ENCODE peak calls at places on chromosome 15, in six cellular contexts. One of them, this sample, is unnamed.
A peak's percentile ranks its signal among the peaks of the same experiment; 100 is the strongest.

GRCh38 chr15:26866298-26867198 is at the start of gene GABRA5:
- DNase-seq in neuronal stem cell: peak; percentile 57
- DNase-seq in IMR-90: peak; percentile 20
- DNase-seq in H1: no peak
- DNase-seq in mesendoderm: peak; percentile 91
- DNase-seq in mesenchymal stem cell: no peak
- DNase-seq in this sample: peak; percentile 87

GRCh38 chr15:35505152-35505551 is 40.8 kb downstream of the DPH6 start:
- DNase-seq in neuronal stem cell: no peak
- DNase-seq in IMR-90: peak; percentile 22
- DNase-seq in H1: no peak
- DNase-seq in mesendoderm: no peak
- DNase-seq in mesenchymal stem cell: no peak
- DNase-seq in this sample: no peak

GRCh38 chr15:63417721-63418120 is 36.1 kb upstream of the CA12 start:
- DNase-seq in neuronal stem cell: no peak
- DNase-seq in IMR-90: no peak
- DNase-seq in H1: no peak
- DNase-seq in mesendoderm: no peak
- DNase-seq in mesenchymal stem cell: no peak
- DNase-seq in this sample: no peak

GRCh38 chr15:100783296-100783695 is 96.3 kb upstream of the ALDH1A3 start:
- DNase-seq in neuronal stem cell: no peak
- DNase-seq in IMR-90: no peak
- DNase-seq in H1: no peak
- DNase-seq in mesendoderm: no peak
- DNase-seq in mesenchymal stem cell: no peak
- DNase-seq in this sample: no peak

GRCh38 chr15:62449638-62450037 is 284.6 kb upstream of the C2CD4B start:
- DNase-seq in neuronal stem cell: no peak
- DNase-seq in IMR-90: no peak
- DNase-seq in H1: no peak
- DNase-seq in mesendoderm: no peak
- DNase-seq in mesenchymal stem cell: no peak
- DNase-seq in this sample: no peak

GRCh38 chr15:98586066-98586465 is 62.3 kb upstream of the IGF1R start:
- DNase-seq in neuronal stem cell: no peak
- DNase-seq in IMR-90: no peak
- DNase-seq in H1: no peak
- DNase-seq in mesendoderm: peak; percentile 28
- DNase-seq in mesenchymal stem cell: no peak
- DNase-seq in this sample: no peak

GRCh38 chr15:70241031-70241430 is 143.3 kb upstream of the TLE3 start:
- DNase-seq in neuronal stem cell: no peak
- DNase-seq in IMR-90: no peak
- DNase-seq in H1: no peak
- DNase-seq in mesendoderm: no peak
- DNase-seq in mesenchymal stem cell: no peak
- DNase-seq in this sample: no peak

GRCh38 chr15:47429376-47429775 is 287.9 kb upstream of the SEMA6D start:
- DNase-seq in neuronal stem cell: no peak
- DNase-seq in IMR-90: no peak
- DNase-seq in H1: no peak
- DNase-seq in mesendoderm: no peak
- DNase-seq in mesenchymal stem cell: no peak
- DNase-seq in this sample: no peak

GRCh38 chr15:98850991-98851776 is 156.4 kb downstream of the PGPEP1L start:
- DNase-seq in neuronal stem cell: peak; percentile 60
- DNase-seq in IMR-90: peak; percentile 70
- DNase-seq in H1: peak; percentile 57
- DNase-seq in mesendoderm: peak; percentile 91
- DNase-seq in mesenchymal stem cell: peak; percentile 78
- DNase-seq in this sample: peak; percentile 84

GRCh38 chr15:56794923-56795329 is 61.6 kb upstream of the ZNF280D start:
- DNase-seq in neuronal stem cell: no peak
- DNase-seq in IMR-90: no peak
- DNase-seq in H1: no peak
- DNase-seq in mesendoderm: no peak
- DNase-seq in mesenchymal stem cell: no peak
- DNase-seq in this sample: no peak

GRCh38 chr15:48089664-48090063 is 31.1 kb upstream of the SLC24A5 start:
- DNase-seq in neuronal stem cell: no peak
- DNase-seq in IMR-90: no peak
- DNase-seq in H1: no peak
- DNase-seq in mesendoderm: no peak
- DNase-seq in mesenchymal stem cell: no peak
- DNase-seq in this sample: no peak

GRCh38 chr15:68400066-68400456 is 31.9 kb downstream of the ITGA11 start:
- DNase-seq in neuronal stem cell: no peak
- DNase-seq in IMR-90: no peak
- DNase-seq in H1: no peak
- DNase-seq in mesendoderm: peak; percentile 16
- DNase-seq in mesenchymal stem cell: peak; percentile 23
- DNase-seq in this sample: no peak

GRCh38 chr15:68382286-68383007 is 49.5 kb downstream of the ITGA11 start:
- DNase-seq in neuronal stem cell: no peak
- DNase-seq in IMR-90: peak; percentile 45
- DNase-seq in H1: no peak
- DNase-seq in mesendoderm: no peak
- DNase-seq in mesenchymal stem cell: peak; percentile 53
- DNase-seq in this sample: no peak

GRCh38 chr15:87755226-87755625 is 501.3 kb downstream of the NTRK3 start:
- DNase-seq in neuronal stem cell: no peak
- DNase-seq in IMR-90: no peak
- DNase-seq in H1: no peak
- DNase-seq in mesendoderm: no peak
- DNase-seq in mesenchymal stem cell: peak; percentile 22
- DNase-seq in this sample: no peak

GRCh38 chr15:33296856-33297255 is 13.9 kb upstream of the RYR3 start:
- DNase-seq in neuronal stem cell: no peak
- DNase-seq in IMR-90: no peak
- DNase-seq in H1: no peak
- DNase-seq in mesendoderm: no peak
- DNase-seq in mesenchymal stem cell: no peak
- DNase-seq in this sample: no peak

GRCh38 chr15:42510258-42511009 is 15.0 kb downstream of the SNAP23 start:
- DNase-seq in neuronal stem cell: no peak
- DNase-seq in IMR-90: no peak
- DNase-seq in H1: no peak
- DNase-seq in mesendoderm: no peak
- DNase-seq in mesenchymal stem cell: no peak
- DNase-seq in this sample: no peak

DNA sequence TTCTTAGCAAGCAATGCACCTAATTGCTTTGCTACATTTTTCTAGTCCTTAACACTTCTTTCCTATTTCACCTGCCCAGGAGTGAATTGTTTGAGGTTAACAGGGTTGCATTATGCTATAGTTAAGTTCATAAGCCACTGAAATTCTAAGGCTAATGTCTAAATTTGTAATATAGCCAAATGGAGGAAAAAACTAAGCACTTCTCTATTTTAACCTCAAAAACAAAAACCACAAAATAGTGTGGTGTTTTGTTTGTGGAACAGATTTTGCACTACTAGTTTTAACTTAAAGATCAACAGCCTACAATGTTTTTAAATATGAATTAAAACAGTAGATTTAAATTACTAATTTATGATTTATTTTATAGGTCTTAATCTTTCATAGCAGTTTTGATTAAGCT is 5.5 kb downstream of the ATOSA start:
- DNase-seq in neuronal stem cell: no peak
- DNase-seq in IMR-90: no peak
- DNase-seq in H1: no peak
- DNase-seq in mesendoderm: no peak
- DNase-seq in mesenchymal stem cell: no peak
- DNase-seq in this sample: no peak
- H2BK15ac ChIP-seq in neuronal stem cell: no peak overlapping the region
- H2BK15ac ChIP-seq in IMR-90: no peak overlapping the region
- H2BK15ac ChIP-seq in H1: no peak overlapping the region
- H2BK15ac ChIP-seq in mesendoderm: no peak overlapping the region
- H2BK15ac ChIP-seq in mesenchymal stem cell: no peak overlapping the region
- H2BK15ac ChIP-seq in this sample: no peak overlapping the region

GRCh38 chr15:75561888-75562287 is 17.2 kb downstream of the PTPN9 start:
- DNase-seq in neuronal stem cell: no peak
- DNase-seq in IMR-90: no peak
- DNase-seq in H1: no peak
- DNase-seq in mesendoderm: no peak
- DNase-seq in mesenchymal stem cell: no peak
- DNase-seq in this sample: no peak

GRCh38 chr15:75570119-75570518 is 9.0 kb downstream of the PTPN9 start:
- DNase-seq in neuronal stem cell: no peak
- DNase-seq in IMR-90: no peak
- DNase-seq in H1: no peak
- DNase-seq in mesendoderm: no peak
- DNase-seq in mesenchymal stem cell: no peak
- DNase-seq in this sample: no peak

GRCh38 chr15:75565062-75565970 is 13.8 kb downstream of the PTPN9 start:
- DNase-seq in neuronal stem cell: no peak
- DNase-seq in IMR-90: peak; percentile 55
- DNase-seq in H1: no peak
- DNase-seq in mesendoderm: peak; percentile 46
- DNase-seq in mesenchymal stem cell: no peak
- DNase-seq in this sample: no peak
- H2BK15ac ChIP-seq in neuronal stem cell: no peak overlapping the region
- H2BK15ac ChIP-seq in IMR-90: no peak overlapping the region
- H2BK15ac ChIP-seq in H1: no peak overlapping the region
- H2BK15ac ChIP-seq in mesendoderm: no peak overlapping the region
- H2BK15ac ChIP-seq in mesenchymal stem cell: no peak overlapping the region
- H2BK15ac ChIP-seq in this sample: no peak overlapping the region

GRCh38 chr15:88877906-88878305 is 17.4 kb downstream of the HAPLN3 start:
- DNase-seq in neuronal stem cell: no peak
- DNase-seq in IMR-90: no peak
- DNase-seq in H1: no peak
- DNase-seq in mesendoderm: no peak
- DNase-seq in mesenchymal stem cell: no peak
- DNase-seq in this sample: no peak

GRCh38 chr15:88881781-88882180 is 13.6 kb downstream of the HAPLN3 start:
- DNase-seq in neuronal stem cell: no peak
- DNase-seq in IMR-90: no peak
- DNase-seq in H1: no peak
- DNase-seq in mesendoderm: no peak
- DNase-seq in mesenchymal stem cell: no peak
- DNase-seq in this sample: no peak

GRCh38 chr15:88882745-88883144 is 12.6 kb downstream of the HAPLN3 start:
- DNase-seq in neuronal stem cell: no peak
- DNase-seq in IMR-90: peak; percentile 62
- DNase-seq in H1: no peak
- DNase-seq in mesendoderm: peak; percentile 58
- DNase-seq in mesenchymal stem cell: peak; percentile 24
- DNase-seq in this sample: no peak

GRCh38 chr15:88878720-88879184 is 16.6 kb downstream of the HAPLN3 start:
- DNase-seq in neuronal stem cell: peak; percentile 27
- DNase-seq in IMR-90: peak; percentile 35
- DNase-seq in H1: no peak
- DNase-seq in mesendoderm: peak; percentile 76
- DNase-seq in mesenchymal stem cell: peak; percentile 48
- DNase-seq in this sample: peak; percentile 87

GRCh38 chr15:88880944-88881740 is 14.2 kb downstream of the HAPLN3 start:
- DNase-seq in neuronal stem cell: no peak
- DNase-seq in IMR-90: no peak
- DNase-seq in H1: no peak
- DNase-seq in mesendoderm: no peak
- DNase-seq in mesenchymal stem cell: no peak
- DNase-seq in this sample: no peak
- H2BK15ac ChIP-seq in neuronal stem cell: no peak overlapping the region
- H2BK15ac ChIP-seq in IMR-90: no peak overlapping the region
- H2BK15ac ChIP-seq in H1: no peak overlapping the region
- H2BK15ac ChIP-seq in mesendoderm: no peak overlapping the region
- H2BK15ac ChIP-seq in mesenchymal stem cell: no peak overlapping the region
- H2BK15ac ChIP-seq in this sample: no peak overlapping the region

DNA sequence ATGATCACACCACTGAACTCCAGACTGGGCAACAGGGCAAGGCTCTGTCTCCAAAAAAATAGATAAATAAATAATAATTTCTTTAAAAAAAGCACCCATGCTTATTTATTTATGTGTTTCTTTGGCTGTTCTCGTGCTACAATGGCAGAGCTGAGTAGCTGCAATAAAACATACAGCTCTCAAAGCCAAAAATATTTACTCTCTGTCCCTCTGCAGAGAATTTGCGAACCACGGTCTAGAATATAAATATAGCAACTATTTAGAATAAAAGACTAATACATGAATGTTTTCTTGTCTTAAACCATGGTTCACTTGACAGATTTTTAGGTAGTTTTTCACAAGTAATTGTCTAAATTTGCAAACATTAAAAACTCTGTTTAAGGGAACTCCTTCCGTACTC is 72.7 kb downstream of the ADAM10 start:
- DNase-seq in neuronal stem cell: no peak
- DNase-seq in IMR-90: no peak
- DNase-seq in H1: no peak
- DNase-seq in mesendoderm: no peak
- DNase-seq in mesenchymal stem cell: no peak
- DNase-seq in this sample: no peak
- H2BK15ac ChIP-seq in neuronal stem cell: no peak overlapping the region
- H2BK15ac ChIP-seq in IMR-90: no peak overlapping the region
- H2BK15ac ChIP-seq in H1: no peak overlapping the region
- H2BK15ac ChIP-seq in mesendoderm: no peak overlapping the region
- H2BK15ac ChIP-seq in mesenchymal stem cell: no peak overlapping the region
- H2BK15ac ChIP-seq in this sample: no peak overlapping the region

GRCh38 chr15:61264986-61265385 is 35.9 kb upstream of the RORA start:
- DNase-seq in neuronal stem cell: no peak
- DNase-seq in IMR-90: no peak
- DNase-seq in H1: no peak
- DNase-seq in mesendoderm: no peak
- DNase-seq in mesenchymal stem cell: no peak
- DNase-seq in this sample: no peak

GRCh38 chr15:61266916-61267315 is 37.8 kb upstream of the RORA start:
- DNase-seq in neuronal stem cell: no peak
- DNase-seq in IMR-90: no peak
- DNase-seq in H1: no peak
- DNase-seq in mesendoderm: no peak
- DNase-seq in mesenchymal stem cell: no peak
- DNase-seq in this sample: no peak
- H2BK15ac ChIP-seq in neuronal stem cell: no peak overlapping the region
- H2BK15ac ChIP-seq in IMR-90: no peak overlapping the region
- H2BK15ac ChIP-seq in H1: no peak overlapping the region
- H2BK15ac ChIP-seq in mesendoderm: no peak overlapping the region
- H2BK15ac ChIP-seq in mesenchymal stem cell: no peak overlapping the region
- H2BK15ac ChIP-seq in this sample: no peak overlapping the region

DNA sequence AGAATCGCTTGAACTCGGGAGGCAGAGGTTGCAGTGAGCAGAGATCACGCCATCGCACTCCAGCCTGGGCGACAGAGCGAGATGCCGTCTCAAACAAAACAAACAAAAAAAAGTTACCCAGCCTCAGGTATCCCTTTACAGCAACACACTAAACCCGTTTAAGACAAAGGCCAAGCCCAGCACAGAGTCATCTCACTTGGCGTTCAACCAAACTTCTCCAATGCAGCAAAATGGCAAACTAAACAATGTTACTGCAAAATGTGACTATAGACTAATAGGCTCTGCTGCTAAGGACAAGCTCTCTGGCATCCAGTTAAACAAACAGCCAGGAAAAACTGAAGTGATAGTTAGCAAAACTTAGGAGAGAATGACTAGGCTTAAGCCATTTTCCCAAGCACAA is 6.4 kb upstream of the FAM219B start:
- DNase-seq in neuronal stem cell: no peak
- DNase-seq in IMR-90: peak; percentile 62
- DNase-seq in H1: no peak
- DNase-seq in mesendoderm: no peak
- DNase-seq in mesenchymal stem cell: no peak
- DNase-seq in this sample: no peak
- H2BK15ac ChIP-seq in neuronal stem cell: no peak overlapping the region
- H2BK15ac ChIP-seq in IMR-90: no peak overlapping the region
- H2BK15ac ChIP-seq in H1: no peak overlapping the region
- H2BK15ac ChIP-seq in mesendoderm: no peak overlapping the region
- H2BK15ac ChIP-seq in mesenchymal stem cell: no peak overlapping the region
- H2BK15ac ChIP-seq in this sample: no peak overlapping the region

This sample was measured in H9.